ENCODE peak calls at places on chromosomes 16 and 17, in five cellular contexts. One of them, this sample, is unnamed.

GRCh38 chr16:87860553-87861299 is 8.6 kb downstream of the SLC7A5 start:
- DNase-seq in H1: no peak
- DNase-seq in transverse colon: no peak
- DNase-seq in suprapubic skin: no peak
- DNase-seq in A549: peak; percentile 27
- DNase-seq in this sample: peak; percentile 62

GRCh38 chr17:19672009-19672837 is 23.7 kb downstream of the ALDH3A2 start:
- DNase-seq in A549: no peak
- DNase-seq in transverse colon: peak; percentile 56
- DNase-seq in suprapubic skin: peak; percentile 72
- DNase-seq in H1: peak; percentile 1
- DNase-seq in this sample: peak; percentile 68

GRCh38 chr17:41417576-41418015 is 6.8 kb downstream of the KRT37 start:
- DNase-seq in A549: peak; percentile 67
- DNase-seq in transverse colon: no peak
- DNase-seq in suprapubic skin: no peak
- DNase-seq in H1: peak; percentile 51
- DNase-seq in this sample: no peak

GRCh38 chr17:73203788-73204479 is 11.1 kb downstream of the COG1 start:
- DNase-seq in A549: no peak
- DNase-seq in H1: no peak
- DNase-seq in transverse colon: no peak
- DNase-seq in suprapubic skin: no peak
- DNase-seq in this sample: no peak

GRCh38 chr17:36768355-36768754 is 167.0 kb downstream of the MRM1 start:
- DNase-seq in A549: no peak
- DNase-seq in H1: peak; percentile 70
- DNase-seq in transverse colon: no peak
- DNase-seq in suprapubic skin: no peak
- DNase-seq in this sample: no peak

GRCh38 chr17:10875984-10876555 is 38.2 kb upstream of the PIRT start:
- DNase-seq in transverse colon: peak; percentile 56
- DNase-seq in suprapubic skin: no peak
- DNase-seq in H1: peak; percentile 88
- DNase-seq in A549: peak; percentile 53
- DNase-seq in this sample: peak; percentile 36

GRCh38 chr17:4515501-4515900 is 16.8 kb downstream of the SPNS2 start:
- DNase-seq in A549: no peak
- DNase-seq in suprapubic skin: no peak
- DNase-seq in transverse colon: no peak
- DNase-seq in H1: no peak
- DNase-seq in this sample: peak; percentile 39

GRCh38 chr17:42061641-42062487 is 11.5 kb upstream of the C17orf113 start:
- DNase-seq in H1: no peak
- DNase-seq in A549: no peak
- DNase-seq in suprapubic skin: no peak
- DNase-seq in transverse colon: no peak
- DNase-seq in this sample: no peak

GRCh38 chr17:320809-321385 is 31.7 kb downstream of the RPH3AL start:
- DNase-seq in H1: peak; percentile 76
- DNase-seq in suprapubic skin: peak; percentile 55
- DNase-seq in transverse colon: no peak
- DNase-seq in A549: no peak
- DNase-seq in this sample: no peak

GRCh38 chr17:4988168-4988567 is 693 bp upstream of the CAMTA2 start:
- DNase-seq in suprapubic skin: no peak
- DNase-seq in A549: no peak
- DNase-seq in H1: no peak
- DNase-seq in transverse colon: no peak
- DNase-seq in this sample: no peak

DNA sequence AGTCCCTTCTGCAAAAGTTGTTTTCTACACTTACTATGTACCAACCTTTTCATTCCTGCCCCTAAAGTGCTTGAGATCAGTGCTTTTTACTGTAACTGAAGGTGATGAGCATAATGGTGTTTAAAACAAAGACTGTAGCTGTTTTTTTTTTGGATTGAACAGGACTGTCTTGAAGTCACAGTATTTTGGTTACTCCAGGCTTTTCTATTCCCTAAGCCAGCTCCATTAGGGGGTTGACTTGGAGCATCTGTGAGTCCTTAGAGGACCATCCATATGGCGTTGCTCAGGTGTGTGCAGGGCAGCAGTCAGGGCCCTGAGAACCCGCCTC is 29.0 kb upstream of the LGALS9 start:
- DNase-seq in suprapubic skin: no peak
- DNase-seq in H1: no peak
- DNase-seq in transverse colon: no peak
- DNase-seq in A549: no peak
- DNase-seq in this sample: no peak
- TF ChIP-seq CTCF in suprapubic skin: no peak
- TF ChIP-seq CTCF in H1: no peak
- TF ChIP-seq CTCF in transverse colon: no peak
- TF ChIP-seq CTCF in A549: no peak
- TF ChIP-seq CTCF in this sample: no peak

GRCh38 chr16:17364319-17365210 is 106.2 kb downstream of the XYLT1 start:
- DNase-seq in transverse colon: no peak
- DNase-seq in H1: no peak
- DNase-seq in A549: no peak
- DNase-seq in suprapubic skin: no peak
- DNase-seq in this sample: no peak
- H3K27ac ChIP-seq in transverse colon: peak overlapping the region; percentile 52
- H3K27ac ChIP-seq in H1: no peak overlapping the region
- H3K27ac ChIP-seq in A549: no peak overlapping the region
- H3K27ac ChIP-seq in suprapubic skin: no peak overlapping the region
- H3K27ac ChIP-seq in this sample: no peak overlapping the region

DNA sequence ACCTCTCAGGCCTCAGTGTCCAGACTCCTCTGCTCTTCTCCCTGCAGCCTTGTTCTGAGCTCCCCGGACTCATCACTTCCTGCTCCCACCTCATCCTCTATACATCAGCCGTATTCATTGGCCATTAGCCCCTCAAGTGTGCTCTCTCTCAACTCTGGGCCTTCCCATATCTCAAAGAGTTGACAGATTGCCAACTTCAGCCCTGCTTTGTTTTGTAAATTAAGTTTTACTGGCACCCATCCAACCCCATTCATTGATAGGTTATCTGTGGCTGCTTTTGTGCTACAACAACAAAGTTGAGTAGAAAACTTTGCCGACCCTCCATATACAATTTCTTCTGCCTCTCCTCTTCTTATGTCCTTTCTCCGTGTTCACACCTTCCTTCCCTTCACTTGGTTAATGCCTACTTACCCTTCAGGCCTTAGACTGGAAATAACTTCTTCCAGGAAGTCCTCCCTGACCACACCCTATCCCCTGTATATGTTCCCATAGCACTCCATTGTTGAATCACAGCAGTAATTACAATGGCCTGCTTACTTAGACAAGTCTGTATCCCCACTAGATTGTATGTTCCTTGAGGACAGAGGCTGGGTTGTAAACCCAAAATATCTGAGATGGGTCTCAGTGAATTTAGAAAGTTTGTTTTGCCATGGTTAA is 63.3 kb upstream of the TANC2 start:
- DNase-seq in transverse colon: no peak
- DNase-seq in suprapubic skin: no peak
- DNase-seq in A549: no peak
- DNase-seq in H1: no peak
- DNase-seq in this sample: no peak
- TF ChIP-seq EP300 in transverse colon: no peak
- TF ChIP-seq EP300 in suprapubic skin: no peak
- TF ChIP-seq EP300 in A549: no peak
- TF ChIP-seq EP300 in H1: no peak
- TF ChIP-seq EP300 in this sample: no peak

GRCh38 chr17:78135858-78136500 is 5.4 kb downstream of the TMC8 start:
- DNase-seq in suprapubic skin: no peak
- DNase-seq in transverse colon: no peak
- DNase-seq in A549: no peak
- DNase-seq in H1: no peak
- DNase-seq in this sample: no peak

GRCh38 chr17:78132767-78133178 is 2.2 kb downstream of the TMC8 start:
- DNase-seq in H1: no peak
- DNase-seq in suprapubic skin: peak; percentile 62
- DNase-seq in transverse colon: no peak
- DNase-seq in A549: no peak
- DNase-seq in this sample: no peak

GRCh38 chr17:78134899-78135385 is 4.4 kb downstream of the TMC8 start:
- DNase-seq in A549: no peak
- DNase-seq in suprapubic skin: no peak
- DNase-seq in transverse colon: no peak
- DNase-seq in H1: no peak
- DNase-seq in this sample: no peak

GRCh38 chr17:78133179-78133951 is 2.8 kb downstream of the TMC8 start:
- DNase-seq in suprapubic skin: no peak
- DNase-seq in transverse colon: no peak
- DNase-seq in A549: no peak
- DNase-seq in H1: no peak
- DNase-seq in this sample: peak; percentile 56

GRCh38 chr17:78133971-78134898 is 3.7 kb downstream of the TMC8 start:
- DNase-seq in A549: peak; percentile 79
- DNase-seq in suprapubic skin: no peak
- DNase-seq in H1: peak; percentile 87
- DNase-seq in transverse colon: peak; percentile 82
- DNase-seq in this sample: peak; percentile 85
- TF ChIP-seq CTCF in A549: peak; percentile 65
- TF ChIP-seq CTCF in suprapubic skin: peak; percentile 48
- TF ChIP-seq CTCF in H1: peak; percentile 95
- TF ChIP-seq CTCF in transverse colon: peak; percentile 37
- TF ChIP-seq CTCF in this sample: peak; percentile 50

DNA sequence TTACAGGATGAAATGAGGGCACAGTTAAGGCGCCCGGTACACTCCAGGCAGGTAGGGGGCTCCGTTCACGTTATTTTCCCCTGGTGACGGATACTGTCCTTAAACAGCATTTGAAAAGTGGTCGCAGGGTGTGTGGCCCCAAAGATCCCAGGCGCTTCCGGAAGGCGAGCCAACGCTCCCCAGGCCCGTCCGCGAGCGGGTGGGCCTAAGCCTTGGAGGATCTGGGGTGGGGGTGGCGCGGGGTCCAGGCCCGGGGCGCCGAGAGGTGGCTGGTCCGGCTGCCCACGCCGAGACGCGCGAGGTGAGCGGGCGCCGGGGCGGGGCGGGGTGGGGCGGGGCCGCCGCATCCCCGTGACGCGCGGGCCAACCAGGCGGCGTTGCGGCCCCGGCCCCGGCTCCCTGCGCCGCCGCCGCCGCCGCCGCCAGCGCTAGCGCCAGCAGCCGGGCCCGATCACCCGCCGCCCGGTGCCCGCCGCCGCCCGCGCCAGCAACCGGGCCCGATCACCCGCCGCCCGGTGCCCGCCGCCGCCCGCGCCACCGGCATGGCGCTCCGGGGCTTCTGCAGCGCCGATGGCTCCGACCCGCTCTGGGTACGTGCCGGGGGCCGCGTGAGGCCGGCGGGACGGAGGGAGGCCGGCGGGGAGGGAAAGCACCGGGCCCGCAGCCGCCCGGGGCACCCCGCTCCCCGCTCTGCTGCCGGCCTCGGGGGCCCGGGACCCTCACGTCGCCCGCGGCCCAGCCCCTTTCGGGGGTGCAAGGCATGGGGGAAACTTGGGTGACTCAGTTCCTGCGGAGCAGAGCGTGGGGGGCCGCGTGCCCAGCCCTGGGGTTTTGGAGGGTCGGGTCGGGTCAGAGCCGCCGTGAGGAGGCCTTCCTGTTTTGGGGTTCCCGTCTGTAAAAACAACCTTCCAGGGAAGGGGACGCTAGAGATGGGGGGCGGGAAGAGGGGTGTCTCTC is at the start of gene ABCC1:
- DNase-seq in A549: peak; percentile 63
- DNase-seq in transverse colon: peak; percentile 57
- DNase-seq in H1: peak; percentile 68
- DNase-seq in suprapubic skin: no peak
- DNase-seq in this sample: peak; percentile 56
- H3K27ac ChIP-seq in A549: peak within 1 kb of the TSS; percentile 100
- H3K27ac ChIP-seq in transverse colon: peak within 1 kb of the TSS; percentile 84
- H3K27ac ChIP-seq in H1: peak within 1 kb of the TSS; percentile 51
- H3K27ac ChIP-seq in suprapubic skin: peak within 1 kb of the TSS; percentile 82
- H3K27ac ChIP-seq in this sample: peak within 1 kb of the TSS; percentile 85

DNA sequence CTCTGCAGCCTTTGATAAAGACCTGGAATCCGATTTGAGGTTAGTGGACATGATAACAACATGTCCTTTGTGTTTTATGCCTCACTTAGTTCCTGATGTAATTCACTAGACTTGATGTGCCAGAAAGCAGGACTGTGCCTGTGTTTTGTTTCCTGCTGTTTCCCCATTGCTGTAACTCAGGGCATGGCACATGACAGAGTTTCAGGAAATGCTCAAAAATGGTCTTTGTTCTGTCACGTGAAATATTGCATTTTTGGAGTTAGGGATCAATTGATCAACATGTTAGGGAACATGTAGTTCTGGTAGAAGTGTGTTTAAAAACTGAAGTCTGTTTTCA is 32.8 kb downstream of the DHX38 start:
- DNase-seq in transverse colon: no peak
- DNase-seq in suprapubic skin: no peak
- DNase-seq in A549: no peak
- DNase-seq in H1: no peak
- DNase-seq in this sample: no peak
- TF ChIP-seq EP300 in transverse colon: no peak
- TF ChIP-seq EP300 in suprapubic skin: no peak
- TF ChIP-seq EP300 in A549: no peak
- TF ChIP-seq EP300 in H1: no peak
- TF ChIP-seq EP300 in this sample: no peak

GRCh38 chr16:84183911-84184310 is 2.9 kb downstream of the TAF1C start:
- DNase-seq in H1: no peak
- DNase-seq in suprapubic skin: no peak
- DNase-seq in transverse colon: no peak
- DNase-seq in A549: peak; percentile 69
- DNase-seq in this sample: no peak
- TF ChIP-seq CTCF in H1: peak; percentile 24
- TF ChIP-seq CTCF in suprapubic skin: no peak
- TF ChIP-seq CTCF in transverse colon: no peak
- TF ChIP-seq CTCF in A549: peak; percentile 61
- TF ChIP-seq CTCF in this sample: no peak

This sample was measured in upper lobe of left lung.